ENCODE peak calls at places on chromosomes 12 and 14, in four cellular contexts. D is HT-29, X is nucleus accumbens, B is IMR-90. M is an unnamed sample.

GRCh38 chr12:110766311-110767154 is 23.8 kb upstream of the PPP1CC start:
- DNase-seq in B (no peak), X (no peak), D (no peak), M (no peak)

GRCh38 chr12:46380881-46381280 is 8.3 kb upstream of the SLC38A2 start:
- DNase-seq in D (no peak), X (no peak), B (no peak), M (no peak)

GRCh38 chr14:24164591-24164991 is 3.5 kb downstream of the IRF9 start:
- DNase-seq in D (no peak), B (no peak), X (no peak), M (no peak)

GRCh38 chr12:103423061-103423473 is 72.7 kb downstream of the C12orf42 start:
- DNase-seq in X (no peak), D (no peak), B (no peak), M (peak)

GRCh38 chr14:101734241-101734847 is 27.2 kb upstream of the PPP2R5C start:
- DNase-seq in B (no peak), D (no peak), X (no peak), M (no peak)

GRCh38 chr14:95835331-95835730 is 41.3 kb upstream of the TUNAR start:
- DNase-seq in D (no peak), B (peak), X (no peak), M (no peak)

GRCh38 chr14:69999246-69999645 is 120.0 kb downstream of the SMOC1 start:
- DNase-seq in B (peak), D (no peak), X (no peak), M (peak)

GRCh38 chr14:24441904-24442239 is 704 bp downstream of the SDR39U1 start:
- DNase-seq in B (peak), D (no peak), X (no peak), M (peak)

GRCh38 chr12:50555471-50555885 is 50.7 kb downstream of the DIP2B start:
- DNase-seq in X (no peak), D (no peak), B (no peak), M (no peak)

GRCh38 chr14:104660597-104660996 is 28.8 kb upstream of the INF2 start:
- DNase-seq in D (no peak), B (no peak), X (no peak), M (no peak)

GRCh38 chr12:132621657-132622435 is 3.3 kb downstream of the P2RX2 start:
- DNase-seq in X (no peak), B (no peak), D (no peak), M (no peak)

GRCh38 chr12:39239484-39240143 is 203.3 kb downstream of the KIF21A start:
- DNase-seq in X (no peak), B (no peak), D (no peak), M (no peak)